ENCODE peak calls at places on chromosomes 2 and 18, in seven cellular contexts. O is heart right ventricle, L is GM23338, W is neural progenitor cell, Q is tibial artery, M is mammary epithelial cell, C is esophagus squamous epithelium. Y is an unnamed sample. For H3K27me3, the result is how much of the 10 kb centered on the place peaks cover.

GRCh38 chr2:67666386-67667053 is 269.4 kb downstream of the ETAA1 start:
- DNase-seq in O (no peak), L (no peak), W (no peak), Q (peak), M (no peak), C (no peak), Y (no peak)

GRCh38 chr2:73870084-73870483 is 22.7 kb upstream of the ACTG2 start:
- DNase-seq in O (no peak), L (no peak), W (no peak), Q (peak), M (peak), C (no peak), Y (peak)

GRCh38 chr2:233331536-233331935 is 22.8 kb upstream of the DGKD start:
- DNase-seq in O (no peak), L (no peak), W (no peak), Q (peak), M (no peak), C (peak), Y (no peak)

GRCh38 chr18:28189400-28190239 is 12.7 kb upstream of the CDH2 start:
- DNase-seq in O (no peak), L (peak), W (peak), Q (no peak), M (peak), C (no peak), Y (peak)

GRCh38 chr2:63257473-63257872 is 206.8 kb downstream of the OTX1 start:
- DNase-seq in O (no peak), L (no peak), W (no peak), Q (no peak), M (no peak), C (no peak), Y (no peak)

GRCh38 chr18:79353238-79353637 is 42.5 kb upstream of the NFATC1 start:
- DNase-seq in O (no peak), L (peak), W (peak), Q (no peak), M (no peak), C (no peak), Y (no peak)

GRCh38 chr2:23658466-23658942 is 268.4 kb downstream of the ATAD2B start:
- DNase-seq in O (no peak), L (no peak), W (no peak), Q (no peak), M (no peak), C (no peak), Y (no peak)

GRCh38 chr18:6628189-6628588 is 101.3 kb upstream of the ARHGAP28 start:
- DNase-seq in O (no peak), L (no peak), W (no peak), Q (no peak), M (no peak), C (no peak), Y (no peak)

DNA sequence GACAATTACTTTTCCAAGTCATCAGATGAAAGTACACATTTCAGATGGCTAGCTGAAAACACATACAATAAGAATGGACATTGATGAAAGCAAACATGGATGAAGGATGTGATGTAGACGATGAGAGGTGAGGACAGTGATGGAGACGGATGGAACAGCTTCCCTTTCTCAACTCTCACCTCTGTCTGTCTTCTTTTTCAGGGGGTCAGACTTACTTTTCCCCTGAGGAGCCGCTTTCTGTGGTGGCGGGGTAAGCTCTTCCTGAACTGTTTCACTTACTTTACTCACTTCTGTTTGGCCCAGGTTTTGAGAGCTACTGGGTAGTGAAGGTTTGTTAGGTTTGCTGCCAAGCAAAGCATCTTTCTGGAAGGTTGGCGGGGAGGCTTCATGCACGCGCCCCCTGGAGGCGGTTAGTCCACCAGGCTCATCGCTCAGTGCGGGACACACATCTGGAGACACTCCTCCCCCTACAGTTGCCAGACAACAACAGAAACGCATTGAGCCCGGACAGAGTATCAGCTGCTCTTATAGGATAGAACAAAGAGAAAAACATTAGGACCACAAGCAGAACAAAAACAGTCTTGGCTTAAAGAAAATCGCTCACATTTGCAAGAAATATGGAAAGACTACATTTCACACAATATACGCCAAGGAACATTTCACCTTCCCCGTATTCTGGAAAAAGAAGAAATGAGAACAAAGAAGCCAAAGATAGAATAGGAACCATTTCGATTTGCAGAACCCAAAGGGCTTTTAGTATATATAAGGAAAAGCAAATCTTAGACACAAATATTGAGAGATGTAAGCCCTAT is 90.5 kb downstream of the MYOM1 start:
- DNase-seq in O (peak), L (peak), W (peak), Q (peak), M (peak), C (no peak), Y (peak)
- TF ChIP-seq CTCF in O (peak), L (peak), W (peak), Q (peak), M (peak), C (peak), Y (peak)

DNA sequence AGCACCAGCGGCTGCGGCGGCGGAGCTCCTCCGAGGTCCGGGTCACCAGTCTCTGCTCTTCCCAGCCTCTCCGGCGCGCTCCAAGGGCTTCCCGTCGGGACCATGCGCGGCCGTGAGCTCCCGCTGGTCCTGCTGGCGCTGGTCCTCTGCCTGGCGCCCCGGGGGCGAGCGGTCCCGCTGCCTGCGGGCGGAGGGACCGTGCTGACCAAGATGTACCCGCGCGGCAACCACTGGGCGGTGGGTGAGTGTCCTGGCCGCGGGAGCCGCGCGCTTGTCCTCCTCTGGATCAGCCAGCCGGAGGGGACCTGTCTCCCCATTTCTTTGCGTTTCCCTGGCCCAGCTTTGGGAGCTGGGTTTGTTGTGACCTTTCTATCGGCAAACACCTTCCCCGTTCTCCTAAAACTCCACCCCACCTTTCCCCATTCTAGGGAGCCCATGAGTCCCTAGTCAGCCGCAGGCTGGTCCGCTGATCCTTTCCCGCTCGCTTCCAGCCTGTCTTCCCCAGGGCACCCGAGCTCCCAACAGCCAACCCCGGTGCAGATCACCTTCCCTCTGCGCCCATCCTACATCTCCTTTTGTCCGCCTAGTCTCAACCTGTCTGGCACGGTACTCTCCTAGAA is 316 bp downstream of the GRP start:
- DNase-seq in O (no peak), L (peak), W (peak), Q (no peak), M (no peak), C (no peak), Y (no peak)
- H3K4me3 ChIP-seq in O (peak), L (peak), W (peak), Q (no peak), M (no peak), C (no peak), Y (no peak)

GRCh38 chr2:43135583-43135982 is 90.8 kb downstream of the ZFP36L2 start:
- DNase-seq in O (no peak), L (no peak), W (no peak), Q (no peak), M (no peak), C (no peak), Y (no peak)

GRCh38 chr2:43138441-43138840 is 88.0 kb downstream of the ZFP36L2 start:
- DNase-seq in O (no peak), L (no peak), W (no peak), Q (no peak), M (no peak), C (no peak), Y (no peak)

GRCh38 chr2:43134571-43134889 is 91.9 kb downstream of the ZFP36L2 start:
- DNase-seq in O (no peak), L (no peak), W (no peak), Q (no peak), M (no peak), C (no peak), Y (no peak)

GRCh38 chr2:43136862-43137261 is 89.5 kb downstream of the ZFP36L2 start:
- DNase-seq in O (no peak), L (no peak), W (no peak), Q (no peak), M (no peak), C (peak), Y (no peak)

DNA sequence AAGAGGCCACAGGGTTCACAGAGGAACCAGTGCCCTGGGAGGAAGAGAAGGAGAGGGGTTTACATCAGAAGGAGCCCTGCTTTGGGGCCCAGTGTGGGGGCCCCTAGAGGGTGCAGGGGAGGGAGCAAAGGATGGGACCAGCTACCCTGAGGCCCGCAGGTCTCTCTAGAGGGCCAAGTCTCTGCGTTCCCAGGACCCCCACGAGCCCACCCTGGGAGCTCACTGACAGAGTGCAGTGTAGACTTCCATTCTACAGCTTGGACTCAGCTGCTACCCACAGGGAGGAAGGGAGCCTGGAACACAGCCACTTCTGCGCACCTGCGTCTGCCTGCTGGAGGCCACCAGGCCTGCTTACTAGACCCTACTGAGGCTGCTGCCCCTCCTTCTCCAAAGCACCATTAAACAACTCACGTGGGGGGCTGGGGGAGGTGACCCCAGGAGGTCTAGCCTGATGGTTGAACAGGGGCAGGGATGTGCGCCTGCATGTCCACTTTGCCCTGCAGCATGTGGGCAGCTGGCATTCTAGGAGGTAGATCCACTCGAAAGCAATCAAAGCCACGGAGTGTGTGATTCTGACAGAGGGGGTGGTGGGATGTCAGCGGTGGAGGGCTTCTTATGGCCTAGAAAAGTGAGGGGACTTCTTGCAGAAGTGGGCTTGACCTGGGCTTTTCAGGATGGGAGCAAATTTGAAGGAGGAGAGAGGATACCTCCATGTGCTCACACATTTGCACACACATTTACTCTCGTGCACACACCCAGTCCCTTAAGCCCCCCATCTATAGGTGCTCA is 90.2 kb downstream of the ZFP36L2 start:
- DNase-seq in O (no peak), L (no peak), W (no peak), Q (no peak), M (no peak), C (no peak), Y (no peak)
- H3K27me3 ChIP-seq in O (under half), L (under half), W (under half), Q (under half), M (under half), C (under half), Y (under half)

GRCh38 chr18:77342736-77343135 is 93.1 kb downstream of the GALR1 start:
- DNase-seq in O (no peak), L (no peak), W (no peak), Q (no peak), M (no peak), C (no peak), Y (no peak)

GRCh38 chr18:77344777-77345507 is 95.3 kb downstream of the GALR1 start:
- DNase-seq in O (no peak), L (no peak), W (no peak), Q (no peak), M (no peak), C (no peak), Y (no peak)

GRCh38 chr18:77341527-77341926 is 91.9 kb downstream of the GALR1 start:
- DNase-seq in O (no peak), L (peak), W (no peak), Q (no peak), M (no peak), C (no peak), Y (no peak)

GRCh38 chr18:77346446-77346845 is 96.8 kb downstream of the GALR1 start:
- DNase-seq in O (no peak), L (no peak), W (no peak), Q (no peak), M (no peak), C (no peak), Y (peak)

GRCh38 chr18:77343846-77344527 is 94.3 kb downstream of the GALR1 start:
- DNase-seq in O (no peak), L (no peak), W (no peak), Q (no peak), M (no peak), C (no peak), Y (no peak)
- TF ChIP-seq CTCF in O (no peak), L (no peak), W (no peak), Q (no peak), M (no peak), C (no peak), Y (no peak)

GRCh38 chr2:102417946-102418345 is 5.0 kb upstream of the IL18RAP start:
- DNase-seq in O (no peak), L (no peak), W (no peak), Q (no peak), M (no peak), C (no peak), Y (no peak)
- H3K4me3 ChIP-seq in O (no peak), L (no peak), W (no peak), Q (no peak), M (no peak), C (no peak), Y (no peak)

GRCh38 chr2:197306691-197307030 is 3.9 kb downstream of the ANKRD44 start:
- DNase-seq in O (peak), L (no peak), W (no peak), Q (peak), M (peak), C (no peak), Y (peak)

GRCh38 chr2:197309369-197310231 is 980 bp downstream of the ANKRD44 start:
- DNase-seq in O (peak), L (peak), W (peak), Q (peak), M (no peak), C (no peak), Y (no peak)

GRCh38 chr2:197307236-197307932 is 3.2 kb downstream of the ANKRD44 start:
- DNase-seq in O (no peak), L (no peak), W (no peak), Q (no peak), M (no peak), C (no peak), Y (no peak)

GRCh38 chr2:197308635-197309368 is 1.8 kb downstream of the ANKRD44 start:
- DNase-seq in O (no peak), L (no peak), W (no peak), Q (no peak), M (no peak), C (no peak), Y (no peak)

GRCh38 chr2:197307933-197308521 is 2.6 kb downstream of the ANKRD44 start:
- DNase-seq in O (no peak), L (no peak), W (no peak), Q (no peak), M (no peak), C (no peak), Y (no peak)
- H3K27me3 ChIP-seq in O (under half), L (under half), W (under half), Q (under half), M (under half), C (under half), Y (under half)

GRCh38 chr2:174487536-174488162 is 820 bp upstream of the GPR155 start:
- DNase-seq in O (no peak), L (no peak), W (no peak), Q (no peak), M (no peak), C (no peak), Y (no peak)

GRCh38 chr2:174485763-174486613 is 841 bp downstream of the GPR155 start:
- DNase-seq in O (peak), L (peak), W (peak), Q (no peak), M (peak), C (peak), Y (no peak)

GRCh38 chr2:174484573-174484972 is 2.3 kb downstream of the GPR155 start:
- DNase-seq in O (no peak), L (no peak), W (no peak), Q (no peak), M (no peak), C (no peak), Y (no peak)

GRCh38 chr2:174490032-174490431 is 3.2 kb upstream of the GPR155 start:
- DNase-seq in O (no peak), L (no peak), W (no peak), Q (no peak), M (no peak), C (no peak), Y (no peak)

GRCh38 chr2:174486614-174487535 is at the start of gene GPR155:
- DNase-seq in O (peak), L (peak), W (peak), Q (peak), M (peak), C (peak), Y (peak)
- TF ChIP-seq CTCF in O (peak), L (no peak), W (no peak), Q (no peak), M (no peak), C (no peak), Y (peak)